ENCODE peak calls at places on chromosomes 16 and 17, in five cellular contexts. U is H9, J is neuronal stem cell, A is mesenchymal stem cell, T is H1. B is an unnamed sample.
A peak's percentile ranks its signal among the peaks of the same experiment; 100 is the strongest.

GRCh38 chr16:58418601-58419000 is 26.3 kb downstream of the GINS3 start:
- DNase-seq in A (no peak), U (no peak), J (no peak), T (no peak), B (no peak)

GRCh38 chr17:65515959-65516948 is 45.2 kb downstream of the AXIN2 start:
- DNase-seq in U (peak; percentile 54), A (peak; percentile 49), T (peak; percentile 55), J (no peak), B (peak; percentile 89)

GRCh38 chr17:80477647-80478478 is 1.5 kb upstream of the NPTX1 start:
- DNase-seq in A (peak; percentile 59), T (peak; percentile 82), U (peak; percentile 80), J (no peak), B (peak; percentile 26)

GRCh38 chr16:70634861-70635260 is 11.5 kb upstream of the IL34 start:
- DNase-seq in A (no peak), J (no peak), T (no peak), U (no peak), B (no peak)

GRCh38 chr16:81697321-81697885 is 81.7 kb upstream of the PLCG2 start:
- DNase-seq in U (peak; percentile 77), T (peak; percentile 82), J (no peak), A (peak; percentile 56), B (no peak)

GRCh38 chr17:76265624-76266243 is 586 bp downstream of the UBALD2 start:
- DNase-seq in U (no peak), J (peak; percentile 55), T (peak; percentile 79), A (peak; percentile 67), B (peak; percentile 59)

GRCh38 chr17:62597920-62598319 is 29.6 kb upstream of the MRC2 start:
- DNase-seq in T (no peak), J (no peak), U (no peak), A (peak; percentile 23), B (no peak)

GRCh38 chr17:62692721-62693431 is 65.4 kb downstream of the MRC2 start:
- DNase-seq in T (peak; percentile 77), A (peak; percentile 36), U (peak; percentile 86), J (no peak), B (peak; percentile 18)

GRCh38 chr17:49360796-49361128 is 1.3 kb downstream of the ZNF652 start:
- DNase-seq in T (no peak), J (no peak), U (no peak), A (no peak), B (no peak)

GRCh38 chr16:14135704-14136103 is 64.6 kb downstream of the MRTFB start:
- DNase-seq in A (no peak), T (no peak), U (no peak), J (no peak), B (no peak)

GRCh38 chr17:492015-492399 is 139.4 kb upstream of the RPH3AL start:
- DNase-seq in A (no peak), T (no peak), U (no peak), J (no peak), B (no peak)

GRCh38 chr17:21125862-21126261 is 902 bp upstream of the DHRS7B start:
- DNase-seq in A (no peak), J (no peak), U (no peak), T (no peak), B (no peak)

GRCh38 chr17:62824290-62825135 is 16.4 kb upstream of the MARCHF10 start:
- DNase-seq in J (peak; percentile 61), T (no peak), U (peak; percentile 82), A (peak; percentile 93), B (peak; percentile 96)

GRCh38 chr16:4879049-4879448 is 31.8 kb downstream of the UBN1 start:
- DNase-seq in U (no peak), A (no peak), J (no peak), T (no peak), B (no peak)

GRCh38 chr16:55638256-55638655 is 17.5 kb upstream of the SLC6A2 start:
- DNase-seq in A (no peak), U (no peak), T (no peak), J (no peak), B (no peak)

GRCh38 chr16:72989203-72989991 is 58.5 kb downstream of the ZFHX3 start:
- DNase-seq in J (no peak), T (no peak), U (no peak), A (peak; percentile 19), B (peak; percentile 61)

GRCh38 chr17:29379084-29379811 is 10.9 kb upstream of the TAOK1 start:
- DNase-seq in A (peak; percentile 29), T (no peak), J (no peak), U (no peak), B (peak; percentile 82)

GRCh38 chr16:3149630-3150345 is 15.0 kb downstream of the ZNF213 start:
- DNase-seq in T (peak; percentile 87), A (peak; percentile 78), J (peak; percentile 65), U (peak; percentile 84), B (peak; percentile 51)

GRCh38 chr16:52069866-52070265 is 477.1 kb downstream of the TOX3 start:
- DNase-seq in U (peak; percentile 31), T (peak; percentile 46), A (peak; percentile 25), J (peak; percentile 40), B (peak; percentile 18)

GRCh38 chr16:87391324-87391949 is 699 bp upstream of the MAP1LC3B start:
- DNase-seq in T (no peak), A (peak; percentile 62), U (peak; percentile 67), J (peak; percentile 43), B (peak; percentile 50)

GRCh38 chr16:77775911-77776909 is 12.2 kb upstream of the VAT1L start:
- DNase-seq in A (peak; percentile 37), T (no peak), U (no peak), J (no peak), B (no peak)

GRCh38 chr17:76382305-76382802 is 2.1 kb upstream of the SPHK1 start:
- DNase-seq in U (peak; percentile 82), A (no peak), J (peak; percentile 90), T (peak; percentile 84), B (peak; percentile 80)

GRCh38 chr17:47278561-47278960 is 24.9 kb downstream of the ITGB3 start:
- DNase-seq in U (no peak), A (no peak), J (no peak), T (no peak), B (no peak)

GRCh38 chr16:54594646-54595381 is 308.2 kb upstream of the IRX3 start:
- DNase-seq in A (no peak), J (no peak), U (no peak), T (no peak), B (no peak)

GRCh38 chr17:38667099-38667786 is 7.5 kb downstream of the EPOP start:
- DNase-seq in J (peak; percentile 74), U (peak; percentile 89), A (peak; percentile 75), T (peak; percentile 78), B (peak; percentile 88)

GRCh38 chr17:81043725-81044427 is 8.9 kb downstream of the BAIAP2 start:
- DNase-seq in A (peak; percentile 59), T (no peak), J (no peak), U (peak; percentile 83), B (peak; percentile 95)

GRCh38 chr16:47018223-47018891 is 44.9 kb upstream of the DNAJA2 start:
- DNase-seq in T (no peak), U (peak; percentile 62), J (peak; percentile 35), A (peak; percentile 6), B (peak; percentile 26)

GRCh38 chr16:65117701-65118448 is 4.0 kb downstream of the CDH11 start:
- DNase-seq in J (peak; percentile 63), A (peak; percentile 89), U (peak; percentile 76), T (peak; percentile 71), B (peak; percentile 16)
- H2AK5ac ChIP-seq in J (no peak overlapping the region), A (no peak overlapping the region), U (no peak overlapping the region), T (no peak overlapping the region), B (no peak overlapping the region)

GRCh38 chr16:86067516-86067915 is 168.6 kb downstream of the IRF8 start:
- DNase-seq in A (no peak), U (no peak), J (no peak), T (no peak), B (no peak)

GRCh38 chr16:86063696-86064405 is 164.9 kb downstream of the IRF8 start:
- DNase-seq in A (no peak), J (no peak), U (no peak), T (no peak), B (no peak)

GRCh38 chr16:86064431-86065250 is 165.7 kb downstream of the IRF8 start:
- DNase-seq in U (no peak), A (no peak), T (no peak), J (no peak), B (no peak)

GRCh38 chr16:86066755-86067154 is 167.8 kb downstream of the IRF8 start:
- DNase-seq in A (no peak), J (no peak), T (no peak), U (no peak), B (no peak)

GRCh38 chr16:86065711-86066110 is 166.7 kb downstream of the IRF8 start:
- DNase-seq in U (no peak), J (no peak), A (no peak), T (no peak), B (no peak)
- H2BK12ac ChIP-seq in U (no peak overlapping the region), J (no peak overlapping the region), A (peak overlapping the region; percentile 0), T (no peak overlapping the region), B (no peak overlapping the region)

GRCh38 chr16:49699718-49700117 is 156.2 kb downstream of the ZNF423 start:
- DNase-seq in J (no peak), A (no peak), U (no peak), T (no peak), B (no peak)

GRCh38 chr16:49697631-49698030 is 158.3 kb downstream of the ZNF423 start:
- DNase-seq in U (no peak), A (no peak), J (no peak), T (no peak), B (no peak)

GRCh38 chr16:49700222-49700927 is 155.5 kb downstream of the ZNF423 start:
- DNase-seq in U (peak; percentile 54), J (peak; percentile 37), T (peak; percentile 68), A (no peak), B (no peak)

GRCh38 chr16:49698416-49698815 is 157.5 kb downstream of the ZNF423 start:
- DNase-seq in J (no peak), A (no peak), U (peak; percentile 52), T (no peak), B (no peak)

GRCh38 chr16:49698931-49699715 is 156.8 kb downstream of the ZNF423 start:
- DNase-seq in T (no peak), A (peak; percentile 38), J (no peak), U (no peak), B (no peak)
- H4K91ac ChIP-seq in T (peak overlapping the region; percentile 87), A (no peak overlapping the region), J (no peak overlapping the region), U (no peak overlapping the region), B (peak overlapping the region; percentile 80)

GRCh38 chr17:40819528-40820125 is 2.8 kb downstream of the KRT10 start:
- DNase-seq in A (peak; percentile 34), U (no peak), T (no peak), J (no peak), B (peak; percentile 49)

GRCh38 chr17:40821536-40821935 is 878 bp downstream of the KRT10 start:
- DNase-seq in U (no peak), T (no peak), J (no peak), A (peak; percentile 10), B (no peak)

GRCh38 chr17:40818733-40819527 is 3.5 kb downstream of the KRT10 start:
- DNase-seq in J (peak; percentile 78), T (peak; percentile 69), A (peak; percentile 79), U (peak; percentile 90), B (peak; percentile 61)

GRCh38 chr17:40822132-40822812 is at the start of gene KRT10:
- DNase-seq in A (no peak), U (no peak), T (no peak), J (no peak), B (no peak)

GRCh38 chr17:40820228-40820838 is 2.1 kb downstream of the KRT10 start:
- DNase-seq in J (no peak), U (no peak), T (no peak), A (no peak), B (no peak)
- H2AK5ac ChIP-seq in J (no peak overlapping the region), U (no peak overlapping the region), T (no peak overlapping the region), A (no peak overlapping the region), B (no peak overlapping the region)

GRCh38 chr17:41734139-41734948 is at the start of gene HAP1:
- DNase-seq in T (peak; percentile 93), U (peak; percentile 84), J (peak; percentile 67), A (peak; percentile 63), B (peak; percentile 60)
- H2BK12ac ChIP-seq in T (peak within 1 kb of the TSS; percentile 95), U (peak within 1 kb of the TSS; percentile 59), J (peak within 1 kb of the TSS; percentile 99), A (no peak within 1 kb of the TSS), B (peak within 1 kb of the TSS; percentile 7)

B was measured in trophoblast cell.